ENCODE peak calls at places on chromosomes 5 and 9, in seven cellular contexts. W is spleen, P is HFFc6, J is progenitor cell of endocrine pancreas, H is K562, B is lower leg skin, T is AG04450. F is an unnamed sample.

GRCh38 chr5:72452515-72453259 is 54.5 kb downstream of the ZNF366 start:
- DNase-seq in W (no peak), P (peak; percentile 58), J (no peak), H (no peak), B (peak; percentile 76), T (peak; percentile 39), F (no peak)

GRCh38 chr5:171427318-171428167 is 8.1 kb downstream of the FGF18 start:
- DNase-seq in W (peak; percentile 32), P (no peak), J (no peak), H (no peak), B (no peak), T (no peak), F (peak; percentile 49)

GRCh38 chr5:150632305-150633160 is 7.9 kb upstream of the SYNPO start:
- DNase-seq in W (no peak), P (peak; percentile 24), J (no peak), H (no peak), B (no peak), T (no peak), F (no peak)

GRCh38 chr9:130470269-130470668 is 25.5 kb downstream of the ASS1 start:
- DNase-seq in W (no peak), P (no peak), J (no peak), H (no peak), B (no peak), T (no peak), F (no peak)

GRCh38 chr5:41778410-41778809 is 91.8 kb downstream of the OXCT1 start:
- DNase-seq in W (no peak), P (no peak), J (no peak), H (no peak), B (no peak), T (no peak), F (no peak)

GRCh38 chr5:36978196-36978595 is 101.6 kb downstream of the NIPBL start:
- DNase-seq in W (no peak), P (no peak), J (no peak), H (no peak), B (no peak), T (no peak), F (no peak)

GRCh38 chr9:86282979-86283535 is 719 bp upstream of the ISCA1 start:
- DNase-seq in W (peak; percentile 72), P (peak; percentile 88), J (no peak), H (no peak), B (no peak), T (peak; percentile 52), F (no peak)

GRCh38 chr9:133386338-133386737 is 10.2 kb downstream of the STKLD1 start:
- DNase-seq in W (no peak), P (no peak), J (no peak), H (no peak), B (no peak), T (no peak), F (no peak)

GRCh38 chr9:125812403-125812802 is 65.2 kb downstream of the PBX3 start:
- DNase-seq in W (no peak), P (no peak), J (no peak), H (no peak), B (no peak), T (no peak), F (no peak)

GRCh38 chr5:26893078-26893477 is 145.3 kb downstream of the CDH9 start:
- DNase-seq in W (no peak), P (no peak), J (no peak), H (no peak), B (no peak), T (no peak), F (no peak)

GRCh38 chr5:60586307-60586901 is 113.6 kb downstream of the DEPDC1B start:
- DNase-seq in W (no peak), P (no peak), J (no peak), H (no peak), B (no peak), T (no peak), F (no peak)

GRCh38 chr9:98807811-98808195 is 333 bp downstream of the GALNT12 start:
- DNase-seq in W (peak; percentile 80), P (no peak), J (no peak), H (no peak), B (no peak), T (no peak), F (no peak)

GRCh38 chr5:54080833-54081232 is 229.5 kb downstream of the ARL15 start:
- DNase-seq in W (no peak), P (no peak), J (no peak), H (no peak), B (no peak), T (no peak), F (no peak)

GRCh38 chr9:122380293-122380692 is 9.5 kb downstream of the PTGS1 start:
- DNase-seq in W (no peak), P (no peak), J (no peak), H (no peak), B (no peak), T (no peak), F (no peak)

GRCh38 chr9:122381206-122381950 is 10.6 kb downstream of the PTGS1 start:
- DNase-seq in W (no peak), P (no peak), J (no peak), H (no peak), B (no peak), T (no peak), F (no peak)

GRCh38 chr9:122377241-122378164 is 6.7 kb downstream of the PTGS1 start:
- DNase-seq in W (peak; percentile 62), P (no peak), J (no peak), H (peak; percentile 43), B (no peak), T (no peak), F (no peak)

GRCh38 chr9:122378236-122378635 is 7.4 kb downstream of the PTGS1 start:
- DNase-seq in W (peak; percentile 68), P (no peak), J (no peak), H (no peak), B (no peak), T (no peak), F (no peak)

GRCh38 chr9:122379340-122379739 is 8.5 kb downstream of the PTGS1 start:
- DNase-seq in W (no peak), P (no peak), J (no peak), H (peak; percentile 43), B (no peak), T (no peak), F (no peak)
- TF ChIP-seq CTCF in W (peak; percentile 26), P (peak; percentile 75), J (peak; percentile 37), H (peak; percentile 48), B (no peak), T (peak; percentile 36), F (peak; percentile 54)

DNA sequence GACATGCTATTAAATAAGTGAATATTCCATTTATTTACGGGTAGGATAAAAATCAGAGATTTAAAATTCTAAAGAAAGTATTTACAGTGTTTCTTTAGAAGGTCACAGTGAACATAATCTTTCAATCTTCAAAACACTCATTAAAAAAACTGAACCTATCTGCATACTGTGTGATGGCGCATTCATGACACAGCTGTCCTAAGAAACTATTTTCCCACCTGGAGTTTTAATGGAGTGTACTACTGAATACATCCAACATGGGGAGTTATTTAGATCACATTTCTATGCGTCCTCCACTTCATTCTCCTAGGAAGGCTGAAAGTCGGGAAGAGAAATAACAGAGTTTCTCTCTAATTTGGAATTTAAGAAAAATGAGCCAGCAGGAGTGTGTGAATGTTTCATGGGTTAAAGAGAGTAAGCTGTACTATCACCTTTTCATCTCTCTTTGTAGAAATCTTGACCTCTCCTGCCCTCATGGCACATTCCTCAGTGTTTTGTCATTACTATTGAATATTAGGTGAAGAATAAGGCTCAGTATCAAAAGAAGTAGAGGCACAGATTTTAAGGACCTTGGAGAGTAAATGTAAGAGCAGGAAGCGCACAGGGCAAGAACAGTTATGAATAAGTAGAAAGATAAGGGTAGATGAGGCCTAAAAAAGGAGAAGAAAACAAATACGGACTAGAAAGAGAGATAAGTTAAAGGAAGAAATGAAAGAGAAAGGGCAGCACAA is 551.2 kb upstream of the TUSC1 start:
- DNase-seq in W (no peak), P (no peak), J (no peak), H (no peak), B (no peak), T (no peak), F (no peak)
- TF ChIP-seq CTCF in W (no peak), P (no peak), J (no peak), H (no peak), B (no peak), T (no peak), F (no peak)

DNA sequence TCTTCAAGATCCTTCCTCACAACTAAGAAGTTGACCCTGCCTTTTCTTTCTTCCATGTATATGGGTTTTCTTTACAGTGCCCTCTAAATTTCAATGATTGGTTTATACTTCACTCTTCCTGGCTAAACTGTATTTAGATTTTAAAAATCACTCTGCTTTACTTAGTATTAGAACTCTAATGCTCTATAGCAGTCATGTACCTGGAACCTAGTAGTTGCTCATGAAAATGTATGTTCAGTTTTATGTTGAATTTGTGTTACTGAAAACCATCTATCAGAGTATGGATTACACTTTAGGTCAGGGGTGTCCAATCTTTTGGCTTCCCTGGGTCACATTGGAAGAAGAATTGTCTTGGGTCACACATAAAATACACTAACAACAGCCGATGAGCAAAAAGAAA is 1024.3 kb downstream of the NR2F1-AS1 start:
- DNase-seq in W (no peak), P (no peak), J (no peak), H (no peak), B (no peak), T (no peak), F (no peak)
- TF ChIP-seq CTCF in W (no peak), P (no peak), J (no peak), H (no peak), B (no peak), T (no peak), F (no peak)

DNA sequence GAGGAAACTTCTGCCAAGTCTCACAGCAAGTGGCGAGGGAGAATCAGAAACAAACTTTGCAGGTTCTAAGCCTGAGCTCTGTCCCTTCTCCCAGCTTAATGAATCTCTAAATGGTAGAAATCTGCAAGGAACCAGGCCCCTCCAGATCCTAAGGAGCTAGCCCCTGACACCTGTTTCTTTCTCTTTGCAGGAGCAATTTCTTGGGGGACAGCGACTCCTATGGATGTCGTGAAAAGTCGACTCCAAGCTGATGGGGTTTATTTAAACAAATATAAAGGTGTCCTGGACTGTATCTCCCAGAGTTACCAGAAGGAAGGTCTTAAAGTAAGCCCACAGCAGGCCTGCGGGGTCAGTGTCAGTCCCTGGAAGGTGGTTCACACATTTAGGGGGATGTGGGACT is 21.8 kb downstream of the IL9 start:
- DNase-seq in W (no peak), P (no peak), J (no peak), H (no peak), B (no peak), T (no peak), F (no peak)
- TF ChIP-seq CTCF in W (no peak), P (no peak), J (no peak), H (peak; percentile 49), B (no peak), T (no peak), F (no peak)

GRCh38 chr9:77011973-77012817 is 7.3 kb upstream of the FOXB2 start:
- DNase-seq in W (peak; percentile 87), P (no peak), J (peak; percentile 79), H (peak; percentile 59), B (no peak), T (no peak), F (peak; percentile 85)
- TF ChIP-seq CTCF in W (peak; percentile 81), P (peak; percentile 82), J (peak; percentile 92), H (peak; percentile 63), B (no peak), T (peak; percentile 71), F (peak; percentile 95)

DNA sequence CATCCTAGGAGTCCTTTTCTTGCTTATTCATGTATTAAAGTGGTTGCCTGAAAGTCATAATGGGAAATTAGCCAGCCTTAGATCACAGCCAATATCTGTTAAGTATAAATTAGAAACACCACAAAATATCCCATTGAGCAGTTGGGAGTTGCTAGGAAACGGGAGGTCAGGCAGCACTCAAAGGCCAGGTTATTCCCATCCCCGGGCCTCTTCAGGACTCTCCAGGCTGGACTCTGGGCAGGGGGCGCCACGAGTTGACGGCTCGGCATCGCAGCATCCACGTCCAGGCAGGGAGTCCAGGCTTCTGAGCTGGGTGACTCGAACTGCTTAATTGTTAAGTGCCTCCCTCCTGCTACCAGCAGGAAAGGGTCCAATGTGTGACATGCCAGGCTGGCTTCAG is 116.8 kb upstream of the RETREG1 start:
- DNase-seq in W (no peak), P (no peak), J (no peak), H (no peak), B (no peak), T (no peak), F (no peak)
- TF ChIP-seq CTCF in W (no peak), P (no peak), J (no peak), H (no peak), B (no peak), T (no peak), F (no peak)

F was measured in type B pancreatic cell.